ENCODE peak calls at places on chromosomes 1 and 21, in eight cellular contexts. C, N, T, L, G, D, S and W are unnamed samples.

GRCh38 chr1:111990026-111990877 is 784 bp upstream of the KCND3 start:
- DNase-seq in G (no peak), T (peak; percentile 28), D (no peak), L (no peak), C (no peak), S (no peak), N (no peak), W (peak; percentile 37)

GRCh38 chr1:20386682-20387081 is 96.0 kb downstream of the VWA5B1 start:
- DNase-seq in S (no peak), G (no peak), T (no peak), L (no peak), N (no peak), C (peak; percentile 46), D (no peak), W (no peak)

GRCh38 chr1:41846595-41846994 is 72.1 kb downstream of the HIVEP3 start:
- DNase-seq in T (no peak), C (no peak), N (no peak), G (no peak), S (no peak), L (no peak), D (no peak), W (no peak)

GRCh38 chr1:15796086-15796462 is 11.4 kb downstream of the UQCRHL start:
- DNase-seq in G (no peak), D (no peak), C (no peak), N (no peak), S (no peak), T (no peak), L (no peak), W (no peak)

GRCh38 chr1:114025609-114026401 is 46.5 kb downstream of the OLFML3 start:
- DNase-seq in S (no peak), N (no peak), T (no peak), G (no peak), L (no peak), D (no peak), C (no peak), W (no peak)

GRCh38 chr1:53378932-53379661 is 51.2 kb upstream of the LRP8 start:
- DNase-seq in T (no peak), S (no peak), C (peak; percentile 24), G (no peak), D (no peak), L (no peak), N (no peak), W (no peak)

GRCh38 chr1:100556925-100557605 is 19.1 kb downstream of the GPR88 start:
- DNase-seq in C (no peak), N (no peak), S (no peak), G (no peak), L (no peak), T (no peak), D (no peak), W (no peak)

GRCh38 chr21:36762636-36763035 is 63.7 kb downstream of the SIM2 start:
- DNase-seq in N (no peak), L (no peak), G (no peak), S (no peak), D (no peak), T (no peak), C (no peak), W (no peak)

GRCh38 chr1:168512864-168513595 is 30.8 kb downstream of the XCL2 start:
- DNase-seq in L (no peak), N (peak; percentile 21), T (no peak), G (no peak), D (no peak), S (no peak), C (no peak), W (no peak)

GRCh38 chr21:43600642-43601397 is 58.5 kb downstream of the HSF2BP start:
- DNase-seq in T (no peak), S (no peak), C (no peak), L (no peak), N (no peak), D (no peak), G (no peak), W (no peak)

GRCh38 chr1:93607814-93608187 is 73.8 kb downstream of the BCAR3 start:
- DNase-seq in C (no peak), D (no peak), G (no peak), S (peak; percentile 76), L (no peak), N (no peak), T (no peak), W (no peak)

GRCh38 chr1:12011998-12012397 is 7.3 kb upstream of the MIIP start:
- DNase-seq in N (no peak), L (no peak), T (no peak), S (no peak), G (no peak), C (no peak), D (no peak), W (no peak)

GRCh38 chr1:6580588-6581270 is 935 bp downstream of the ZBTB48 start:
- DNase-seq in L (no peak), G (no peak), N (no peak), D (peak; percentile 67), T (no peak), S (no peak), C (no peak), W (no peak)

GRCh38 chr1:234997201-234998173 is 131.2 kb downstream of the TOMM20 start:
- DNase-seq in C (peak; percentile 100), N (peak; percentile 94), L (peak; percentile 97), T (peak; percentile 95), G (peak; percentile 99), S (no peak), D (no peak), W (peak; percentile 98)

GRCh38 chr1:225428879-225429455 is 1.1 kb upstream of the LBR start:
- DNase-seq in D (no peak), C (no peak), N (no peak), S (peak; percentile 61), T (no peak), G (no peak), L (no peak), W (no peak)

GRCh38 chr1:22295856-22296255 is 153.0 kb upstream of the WNT4 start:
- DNase-seq in S (no peak), N (no peak), T (no peak), L (no peak), G (no peak), C (no peak), D (no peak), W (no peak)

GRCh38 chr1:58618303-58618702 is 41.3 kb upstream of the TACSTD2 start:
- DNase-seq in N (no peak), D (no peak), T (peak; percentile 18), G (no peak), L (no peak), S (no peak), C (peak; percentile 71), W (peak; percentile 54)

GRCh38 chr1:68814067-68814466 is 317.2 kb upstream of the DEPDC1 start:
- DNase-seq in L (no peak), D (no peak), T (no peak), S (no peak), N (no peak), G (no peak), C (no peak), W (no peak)

GRCh38 chr1:220775238-220775853 is 11.4 kb upstream of the MTARC1 start:
- DNase-seq in C (no peak), N (peak; percentile 16), S (no peak), D (peak; percentile 56), T (peak; percentile 59), G (no peak), L (no peak), W (no peak)

GRCh38 chr1:51168266-51168845 is 66.3 kb downstream of the C1orf185 start:
- DNase-seq in C (no peak), D (no peak), T (no peak), L (no peak), G (no peak), S (no peak), N (no peak), W (no peak)

GRCh38 chr1:203354246-203354645 is 3.3 kb upstream of the FMOD start:
- DNase-seq in G (no peak), T (no peak), S (no peak), C (peak; percentile 64), L (no peak), N (no peak), D (no peak), W (no peak)

GRCh38 chr1:55585402-55585792 is 370.2 kb upstream of the USP24 start:
- DNase-seq in G (peak; percentile 64), D (no peak), T (no peak), S (no peak), C (no peak), N (no peak), L (no peak), W (no peak)

GRCh38 chr1:55588300-55588699 is 373.1 kb upstream of the USP24 start:
- DNase-seq in N (no peak), T (no peak), L (no peak), D (no peak), S (no peak), C (no peak), G (peak; percentile 26), W (no peak)

GRCh38 chr1:55582078-55582477 is 366.9 kb upstream of the USP24 start:
- DNase-seq in L (no peak), N (no peak), T (no peak), S (no peak), D (no peak), C (no peak), G (peak; percentile 68), W (no peak)

GRCh38 chr1:55586771-55587170 is 371.6 kb upstream of the USP24 start:
- DNase-seq in D (no peak), S (no peak), L (no peak), C (no peak), N (no peak), T (no peak), G (peak; percentile 82), W (no peak)

GRCh38 chr1:55584521-55585401 is 369.6 kb upstream of the USP24 start:
- DNase-seq in T (no peak), L (no peak), D (no peak), N (no peak), C (no peak), G (peak; percentile 87), S (no peak), W (no peak)
- TF ChIP-seq POLR2AphosphoS5 in T (no peak), L (no peak), D (no peak), N (no peak), C (no peak), G (no peak), S (no peak), W (no peak)

DNA sequence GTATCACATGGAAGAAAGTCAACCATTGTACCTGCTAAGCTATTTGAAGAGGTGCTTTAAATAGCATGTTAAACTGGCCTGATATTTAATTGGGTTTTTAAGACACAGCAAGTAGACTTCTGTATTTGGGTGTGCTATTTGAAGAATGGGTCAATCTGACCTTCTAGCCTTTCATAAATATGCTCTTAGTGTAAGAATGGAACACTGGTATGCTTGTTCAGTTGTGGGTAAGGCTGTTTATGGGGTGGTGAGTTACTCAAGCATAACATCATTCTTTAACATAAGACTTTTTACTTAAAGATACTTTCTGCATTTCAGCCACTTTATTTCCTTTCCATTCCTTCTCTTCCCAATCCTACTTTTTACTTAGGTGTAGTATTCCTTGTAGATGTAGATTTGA is 21.4 kb downstream of the AHCYL1 start:
- DNase-seq in S (no peak), D (no peak), L (no peak), N (no peak), C (no peak), T (no peak), G (no peak), W (no peak)
- TF ChIP-seq POLR2A in S (no peak), D (no peak), L (no peak), N (no peak), C (no peak), T (no peak), G (no peak), W (no peak)

GRCh38 chr1:61051455-61052392 is 30.6 kb upstream of the NFIA start:
- DNase-seq in T (no peak), N (no peak), S (no peak), G (no peak), L (no peak), D (peak; percentile 56), C (peak; percentile 76), W (no peak)
- H3K4me1 ChIP-seq in T (peaks cover 53% of the 10 kb centered on the region), N (peaks cover 44% of the 10 kb centered on the region), S (no peaks in the 10 kb centered on the region), G (peaks cover 35% of the 10 kb centered on the region), L (peaks cover 12% of the 10 kb centered on the region), D (peaks cover 57% of the 10 kb centered on the region), C (no peaks in the 10 kb centered on the region), W (peaks cover 6% of the 10 kb centered on the region)

GRCh38 chr1:2381741-2382620 is 9.4 kb downstream of the MORN1 start:
- DNase-seq in D (peak; percentile 84), N (peak; percentile 45), G (no peak), T (peak; percentile 82), S (no peak), L (peak; percentile 28), C (peak; percentile 93), W (peak; percentile 69)
- TF ChIP-seq POLR2AphosphoS5 in D (no peak), N (no peak), G (peak; percentile 57), T (no peak), S (no peak), L (peak; percentile 37), C (no peak), W (peak; percentile 74)